ENCODE peak calls at places on chromosomes 11 and 22, in five cellular contexts. A is K562, V is stomach, W is transverse colon, D is HepG2. C is an unnamed sample.

GRCh38 chr11:129935723-129936122 is 40.3 kb upstream of the NFRKB start:
- DNase-seq in A (no peak), V (no peak), W (no peak), D (no peak), C (no peak)

GRCh38 chr11:28089378-28089777 is 18.6 kb downstream of the KIF18A start:
- DNase-seq in A (no peak), V (no peak), W (no peak), D (no peak), C (no peak)

GRCh38 chr11:119691020-119691666 is 37.9 kb downstream of the NECTIN1 start:
- DNase-seq in A (peak), V (no peak), W (no peak), D (no peak), C (no peak)

GRCh38 chr22:25404556-25404922 is 159.9 kb upstream of the GRK3 start:
- DNase-seq in A (peak), V (no peak), W (no peak), D (peak), C (peak)

GRCh38 chr11:11979487-11980117 is 28.8 kb downstream of the DKK3 start:
- DNase-seq in A (no peak), V (peak), W (no peak), D (no peak), C (peak)

GRCh38 chr11:43573873-43574272 is 106.7 kb upstream of the HSD17B12 start:
- DNase-seq in A (no peak), V (no peak), W (no peak), D (no peak), C (no peak)

GRCh38 chr22:30324008-30324730 is 2.6 kb downstream of the TBC1D10A start:
- DNase-seq in A (no peak), V (no peak), W (no peak), D (no peak), C (no peak)

GRCh38 chr11:1888811-1889526 is 2.7 kb downstream of the PRR33 start:
- DNase-seq in A (no peak), V (peak), W (peak), D (no peak), C (no peak)

GRCh38 chr22:50308597-50308935 is 1.1 kb upstream of the PLXNB2 start:
- DNase-seq in A (peak), V (no peak), W (peak), D (peak), C (peak)

GRCh38 chr11:116467809-116468208 is 305.0 kb downstream of the BUD13 start:
- DNase-seq in A (no peak), V (no peak), W (no peak), D (no peak), C (no peak)

GRCh38 chr22:22986640-22987039 is 83.7 kb upstream of the GNAZ start:
- DNase-seq in A (no peak), V (no peak), W (no peak), D (no peak), C (no peak)

GRCh38 chr22:33577862-33578411 is 342.3 kb downstream of the LARGE1 start:
- DNase-seq in A (no peak), V (no peak), W (no peak), D (peak), C (no peak)

GRCh38 chr11:64583296-64584262 is 7.4 kb upstream of the SLC22A12 start:
- DNase-seq in A (peak), V (no peak), W (no peak), D (no peak), C (peak)

GRCh38 chr22:36364255-36365019 is 23.3 kb downstream of the MYH9 start:
- DNase-seq in A (no peak), V (no peak), W (no peak), D (no peak), C (no peak)

GRCh38 chr22:36367066-36367465 is 20.7 kb downstream of the MYH9 start:
- DNase-seq in A (no peak), V (no peak), W (no peak), D (no peak), C (no peak)

GRCh38 chr22:36366291-36366708 is 21.5 kb downstream of the MYH9 start:
- DNase-seq in A (no peak), V (no peak), W (no peak), D (no peak), C (peak)

GRCh38 chr22:36363378-36363931 is 24.3 kb downstream of the MYH9 start:
- DNase-seq in A (no peak), V (peak), W (no peak), D (peak), C (no peak)

GRCh38 chr22:36365020-36365411 is 22.8 kb downstream of the MYH9 start:
- DNase-seq in A (peak), V (peak), W (peak), D (no peak), C (peak)
- TF ChIP-seq EP300 in A (no peak), V (peak), W (peak), D (no peak), C (peak)

GRCh38 chr22:27896251-27896650 is 22.8 kb downstream of the PITPNB start:
- DNase-seq in A (no peak), V (no peak), W (peak), D (no peak), C (no peak)

GRCh38 chr22:27900153-27900552 is 18.9 kb downstream of the PITPNB start:
- DNase-seq in A (no peak), V (no peak), W (no peak), D (no peak), C (no peak)

GRCh38 chr22:27892064-27892463 is 27.0 kb downstream of the PITPNB start:
- DNase-seq in A (no peak), V (no peak), W (no peak), D (no peak), C (no peak)

GRCh38 chr22:27892811-27893210 is 26.2 kb downstream of the PITPNB start:
- DNase-seq in A (no peak), V (no peak), W (no peak), D (peak), C (no peak)

DNA sequence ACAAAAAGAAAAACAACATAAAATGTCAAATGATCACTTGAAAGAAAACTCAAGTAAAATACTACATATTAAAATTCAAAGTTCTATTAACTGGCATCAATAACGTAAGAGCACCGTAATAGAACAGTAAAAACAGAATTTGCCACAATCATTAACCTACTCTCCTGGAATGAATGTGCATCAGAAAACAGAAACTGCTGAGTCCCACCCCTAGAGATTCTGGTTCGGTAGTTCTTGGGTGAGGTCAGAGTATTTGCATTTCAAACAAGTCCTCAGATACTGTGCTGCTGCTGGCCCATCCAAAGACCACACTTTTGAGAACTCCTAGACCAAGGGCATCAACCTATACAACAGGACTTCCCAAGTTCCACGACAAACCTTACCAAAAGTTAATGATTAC is 23.5 kb downstream of the PITPNB start:
- DNase-seq in A (no peak), V (no peak), W (no peak), D (no peak), C (no peak)
- TF ChIP-seq EP300 in A (no peak), V (no peak), W (no peak), D (no peak), C (no peak)

DNA sequence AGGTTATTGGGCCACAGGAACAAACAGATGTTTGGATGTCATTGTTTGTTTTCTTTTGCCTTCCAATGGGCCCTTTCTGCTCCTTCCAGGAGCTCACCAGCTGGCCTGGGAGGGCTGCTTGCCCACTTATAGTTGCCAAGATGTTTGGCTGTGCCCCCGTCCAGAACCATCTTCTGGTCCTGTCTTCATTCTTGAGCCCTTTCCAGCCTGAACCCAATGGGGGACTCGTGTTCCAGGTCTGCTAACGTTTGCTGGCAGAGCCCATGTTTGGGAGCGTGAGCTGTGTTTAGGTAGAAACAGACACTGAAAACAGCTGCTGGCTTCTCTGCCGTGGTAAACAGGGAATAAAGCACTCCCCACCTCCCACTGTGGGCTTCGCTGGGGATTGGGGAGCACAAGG is 83.2 kb upstream of the SYT13 start:
- DNase-seq in A (no peak), V (no peak), W (no peak), D (no peak), C (no peak)
- TF ChIP-seq EP300 in A (no peak), V (no peak), W (no peak), D (no peak), C (no peak)

DNA sequence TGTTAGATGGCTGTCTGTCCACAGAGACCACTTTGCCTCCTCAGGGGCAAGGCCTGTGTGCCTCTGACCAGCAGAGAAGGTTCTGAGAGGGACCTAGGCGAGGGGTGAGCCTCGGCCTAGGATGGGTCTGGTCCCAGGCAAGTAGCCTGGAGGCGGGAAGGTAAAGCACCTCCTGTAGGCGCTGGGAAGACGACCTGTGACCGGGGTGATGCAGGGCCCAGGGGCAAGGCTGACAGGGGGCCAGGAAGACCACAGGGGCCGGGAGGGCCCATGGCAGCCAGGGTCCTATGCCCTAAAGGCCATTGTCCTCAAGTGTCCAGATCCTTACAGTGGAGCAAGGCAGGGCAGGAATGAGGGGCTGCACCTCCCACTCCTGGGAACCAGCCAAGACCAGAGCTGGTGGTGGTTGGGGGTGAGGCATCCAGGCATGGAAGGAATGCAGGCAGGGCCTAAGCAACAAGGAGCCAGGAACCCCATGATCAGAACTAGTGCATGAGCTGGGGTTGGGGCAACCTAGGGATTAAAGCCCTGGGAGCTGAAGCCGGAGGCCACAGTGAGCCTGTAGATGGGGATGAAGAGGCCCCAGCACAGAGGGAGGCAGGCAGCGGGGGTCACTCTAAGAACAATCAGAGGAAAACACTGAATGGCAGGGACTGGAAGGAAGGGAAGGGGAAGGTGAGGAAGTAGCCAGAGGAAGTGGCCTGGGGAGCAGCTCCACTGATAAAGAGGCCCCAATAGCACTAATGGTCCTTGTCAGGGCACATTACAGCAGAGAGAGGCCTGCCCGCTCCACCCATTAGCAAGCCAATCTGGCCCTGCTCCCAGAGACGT is 32.9 kb upstream of the KLHL35 start:
- DNase-seq in A (no peak), V (no peak), W (no peak), D (no peak), C (no peak)
- TF ChIP-seq EP300 in A (no peak), V (no peak), W (no peak), D (no peak), C (no peak)

GRCh38 chr11:20547411-20547810 is 52.0 kb upstream of the SLC6A5 start:
- DNase-seq in A (no peak), V (no peak), W (no peak), D (no peak), C (no peak)

GRCh38 chr11:20541503-20541902 is 57.9 kb upstream of the SLC6A5 start:
- DNase-seq in A (no peak), V (no peak), W (no peak), D (no peak), C (no peak)

GRCh38 chr11:20544536-20545237 is 54.7 kb upstream of the SLC6A5 start:
- DNase-seq in A (no peak), V (no peak), W (no peak), D (no peak), C (no peak)
- TF ChIP-seq EP300 in A (no peak), V (no peak), W (no peak), D (no peak), C (no peak)

DNA sequence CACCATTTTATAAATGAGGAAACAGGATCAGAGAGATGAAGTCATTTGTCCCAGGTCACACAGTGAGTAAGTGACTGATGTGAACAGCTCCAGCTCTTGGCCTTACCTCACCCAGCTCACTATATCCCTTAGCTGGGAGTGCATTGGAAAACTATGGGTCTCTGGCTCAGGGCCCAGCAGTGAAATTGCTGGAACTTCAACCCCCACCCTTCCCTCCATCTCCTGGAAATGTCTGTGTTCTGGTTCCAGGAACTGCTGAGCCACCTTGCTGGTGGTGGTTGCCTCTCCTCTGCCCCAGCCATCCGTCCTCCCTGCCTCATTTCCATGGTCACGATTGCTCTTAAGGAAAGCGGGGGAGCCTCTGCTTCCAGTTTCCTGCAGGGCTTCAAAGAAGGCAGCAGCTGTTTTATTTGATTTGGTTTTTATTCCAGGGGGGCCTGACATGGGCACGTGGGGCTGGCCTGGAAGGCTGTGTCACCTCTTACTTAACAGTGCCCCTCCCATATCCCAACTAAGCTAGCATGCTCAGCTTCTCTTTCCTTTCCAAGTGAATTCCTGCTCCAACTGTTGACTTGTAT is 46.2 kb upstream of the CSTF3 start:
- DNase-seq in A (peak), V (peak), W (no peak), D (no peak), C (no peak)
- TF ChIP-seq EP300 in A (peak), V (no peak), W (no peak), D (no peak), C (no peak)

C was measured in sigmoid colon.